ENCODE peak calls at places on chromosomes 6 and 20, in five cellular contexts. A, S, U, T and I are unnamed samples.

GRCh38 chr20:24782801-24783630 is 166.1 kb upstream of the CST7 start:
- DNase-seq in A (no peak), S (peak), U (no peak), T (no peak), I (no peak)

GRCh38 chr6:133368664-133369063 is 127.5 kb downstream of the EYA4 start:
- DNase-seq in A (peak), S (peak), U (no peak), T (no peak), I (peak)

GRCh38 chr20:56440346-56441007 is 27.9 kb upstream of the RTF2 start:
- DNase-seq in A (no peak), S (no peak), U (no peak), T (no peak), I (no peak)

GRCh38 chr6:138012682-138013081 is 94.5 kb downstream of the PERP start:
- DNase-seq in A (no peak), S (no peak), U (no peak), T (no peak), I (no peak)

GRCh38 chr20:2984028-2984501 is 59.4 kb upstream of the GNRH2 start:
- DNase-seq in A (no peak), S (no peak), U (no peak), T (no peak), I (no peak)

GRCh38 chr6:35148167-35148741 is 7.1 kb upstream of the TCP11 start:
- DNase-seq in A (no peak), S (no peak), U (peak), T (no peak), I (no peak)

GRCh38 chr6:47832386-47833080 is 50.7 kb downstream of the OPN5 start:
- DNase-seq in A (no peak), S (no peak), U (no peak), T (no peak), I (no peak)

GRCh38 chr20:17542993-17543412 is 11.8 kb upstream of the BFSP1 start:
- DNase-seq in A (no peak), S (no peak), U (no peak), T (no peak), I (no peak)

GRCh38 chr6:43805695-43806040 is 35.7 kb downstream of the VEGFA start:
- DNase-seq in A (no peak), S (no peak), U (no peak), T (no peak), I (no peak)

GRCh38 chr6:46719099-46719498 is 16.1 kb downstream of the PLA2G7 start:
- DNase-seq in A (no peak), S (no peak), U (no peak), T (no peak), I (no peak)